ENCODE peak calls at places on chromosomes 3 and 15, in ten cellular contexts. Z is A172, P is HT1080, M is fibroblast of lung, Y is left cardiac atrium, Q is transverse colon, N is astrocyte of the spinal cord, J is mucosa of descending colon, A is H9, E is fibroblast of gingiva. L is an unnamed sample.

GRCh38 chr3:36302626-36303025 is 77.7 kb upstream of the STAC start:
- DNase-seq in Z (no peak), P (no peak), M (no peak), Y (no peak), Q (no peak), N (no peak), J (no peak), A (no peak), E (no peak), L (no peak)

GRCh38 chr15:97547381-97547780 is 413.1 kb upstream of the ARRDC4 start:
- DNase-seq in Z (no peak), P (peak; percentile 2), M (no peak), Y (no peak), Q (no peak), N (no peak), J (no peak), A (no peak), E (no peak), L (no peak)

GRCh38 chr15:93088200-93088980 is 621 bp downstream of the RGMA start:
- DNase-seq in Z (no peak), P (no peak), M (peak; percentile 18), Y (no peak), Q (no peak), N (no peak), J (no peak), A (peak; percentile 61), E (no peak), L (no peak)

GRCh38 chr3:114451051-114451451 is 157.2 kb downstream of the TIGIT start:
- DNase-seq in Z (no peak), P (no peak), M (peak; percentile 34), Y (no peak), Q (no peak), N (no peak), J (no peak), A (no peak), E (no peak), L (no peak)

GRCh38 chr15:60385620-60386552 is 11.9 kb downstream of the ANXA2 start:
- DNase-seq in Z (no peak), P (no peak), M (no peak), Y (no peak), Q (no peak), N (no peak), J (no peak), A (no peak), E (peak; percentile 24), L (no peak)

GRCh38 chr3:10309736-10310135 is 11.2 kb downstream of the SEC13 start:
- DNase-seq in Z (no peak), P (peak; percentile 37), M (no peak), Y (no peak), Q (no peak), N (no peak), J (no peak), A (no peak), E (no peak), L (no peak)

GRCh38 chr15:80849308-80849707 is 70.1 kb downstream of the CEMIP start:
- DNase-seq in Z (peak; percentile 91), P (peak; percentile 88), M (peak; percentile 94), Y (peak; percentile 48), Q (no peak), N (peak; percentile 92), J (no peak), A (no peak), E (peak; percentile 79), L (peak; percentile 91)

GRCh38 chr15:47410243-47410642 is 307.1 kb upstream of the SEMA6D start:
- DNase-seq in Z (no peak), P (no peak), M (no peak), Y (no peak), Q (no peak), N (no peak), J (no peak), A (no peak), E (no peak), L (no peak)

GRCh38 chr3:42192334-42193200 is 73.4 kb downstream of the CCK start:
- DNase-seq in Z (peak; percentile 56), P (peak; percentile 84), M (peak; percentile 45), Y (no peak), Q (no peak), N (peak; percentile 35), J (no peak), A (no peak), E (no peak), L (no peak)

GRCh38 chr3:43707266-43707665 is 16.5 kb downstream of the ABHD5 start:
- DNase-seq in Z (no peak), P (no peak), M (peak; percentile 21), Y (no peak), Q (no peak), N (peak; percentile 23), J (no peak), A (no peak), E (no peak), L (no peak)

GRCh38 chr3:164723396-164723795 is 354.9 kb downstream of the SI start:
- DNase-seq in Z (no peak), P (peak; percentile 26), M (no peak), Y (no peak), Q (no peak), N (no peak), J (no peak), A (no peak), E (no peak), L (no peak)